ENCODE peak calls at places on chromosome 4, in seven cellular contexts. One of them, this sample, is unnamed.

GRCh38 chr4:13635281-13635799 is 7.8 kb upstream of the BOD1L1 start:
- DNase-seq in spleen: no peak
- DNase-seq in aorta: no peak
- DNase-seq in activated T-cell treated with anti-CD3 and anti-CD28 coated beads for 1 hour: no peak
- DNase-seq in K562: no peak
- DNase-seq in anterior cingulate cortex: no peak
- DNase-seq in naive thymus-derived CD8-positive, alpha-beta T cell: no peak
- DNase-seq in this sample: no peak

GRCh38 chr4:102761478-102761790 is 666 bp upstream of the MANBA start:
- DNase-seq in spleen: no peak
- DNase-seq in aorta: no peak
- DNase-seq in activated T-cell treated with anti-CD3 and anti-CD28 coated beads for 1 hour: peak; percentile 3
- DNase-seq in K562: no peak
- DNase-seq in anterior cingulate cortex: no peak
- DNase-seq in naive thymus-derived CD8-positive, alpha-beta T cell: no peak
- DNase-seq in this sample: no peak

GRCh38 chr4:10891866-10892265 is 207.3 kb upstream of the CLNK start:
- DNase-seq in spleen: no peak
- DNase-seq in aorta: no peak
- DNase-seq in activated T-cell treated with anti-CD3 and anti-CD28 coated beads for 1 hour: no peak
- DNase-seq in K562: no peak
- DNase-seq in anterior cingulate cortex: no peak
- DNase-seq in naive thymus-derived CD8-positive, alpha-beta T cell: no peak
- DNase-seq in this sample: no peak

GRCh38 chr4:7328913-7329638 is 105.7 kb downstream of the PSAPL1 start:
- DNase-seq in spleen: no peak
- DNase-seq in aorta: peak; percentile 92
- DNase-seq in activated T-cell treated with anti-CD3 and anti-CD28 coated beads for 1 hour: no peak
- DNase-seq in K562: no peak
- DNase-seq in anterior cingulate cortex: peak; percentile 76
- DNase-seq in naive thymus-derived CD8-positive, alpha-beta T cell: no peak
- DNase-seq in this sample: peak; percentile 89

GRCh38 chr4:101279377-101279871 is 67.9 kb downstream of the PPP3CA start:
- DNase-seq in spleen: no peak
- DNase-seq in aorta: no peak
- DNase-seq in activated T-cell treated with anti-CD3 and anti-CD28 coated beads for 1 hour: no peak
- DNase-seq in K562: no peak
- DNase-seq in anterior cingulate cortex: no peak
- DNase-seq in naive thymus-derived CD8-positive, alpha-beta T cell: no peak
- DNase-seq in this sample: no peak

GRCh38 chr4:78551420-78552351 is at the start of gene ANXA3:
- DNase-seq in spleen: peak; percentile 89
- DNase-seq in aorta: peak; percentile 75
- DNase-seq in activated T-cell treated with anti-CD3 and anti-CD28 coated beads for 1 hour: no peak
- DNase-seq in K562: peak; percentile 71
- DNase-seq in anterior cingulate cortex: no peak
- DNase-seq in naive thymus-derived CD8-positive, alpha-beta T cell: no peak
- DNase-seq in this sample: peak; percentile 84

GRCh38 chr4:74189331-74190043 is 31.6 kb downstream of the MTHFD2L start:
- DNase-seq in spleen: no peak
- DNase-seq in aorta: no peak
- DNase-seq in activated T-cell treated with anti-CD3 and anti-CD28 coated beads for 1 hour: no peak
- DNase-seq in K562: peak; percentile 48
- DNase-seq in anterior cingulate cortex: no peak
- DNase-seq in naive thymus-derived CD8-positive, alpha-beta T cell: peak; percentile 1
- DNase-seq in this sample: no peak

GRCh38 chr4:184826315-184827266 is 823 bp upstream of the ACSL1 start:
- DNase-seq in spleen: peak; percentile 92
- DNase-seq in aorta: no peak
- DNase-seq in activated T-cell treated with anti-CD3 and anti-CD28 coated beads for 1 hour: peak; percentile 33
- DNase-seq in K562: peak; percentile 46
- DNase-seq in anterior cingulate cortex: no peak
- DNase-seq in naive thymus-derived CD8-positive, alpha-beta T cell: peak; percentile 61
- DNase-seq in this sample: peak; percentile 84

GRCh38 chr4:127601029-127601428 is 31.7 kb upstream of the INTU start:
- DNase-seq in spleen: no peak
- DNase-seq in aorta: no peak
- DNase-seq in activated T-cell treated with anti-CD3 and anti-CD28 coated beads for 1 hour: no peak
- DNase-seq in K562: no peak
- DNase-seq in anterior cingulate cortex: no peak
- DNase-seq in naive thymus-derived CD8-positive, alpha-beta T cell: no peak
- DNase-seq in this sample: no peak

GRCh38 chr4:166003811-166004210 is 130.8 kb downstream of the TLL1 start:
- DNase-seq in spleen: no peak
- DNase-seq in aorta: no peak
- DNase-seq in activated T-cell treated with anti-CD3 and anti-CD28 coated beads for 1 hour: no peak
- DNase-seq in K562: no peak
- DNase-seq in anterior cingulate cortex: no peak
- DNase-seq in naive thymus-derived CD8-positive, alpha-beta T cell: no peak
- DNase-seq in this sample: no peak

GRCh38 chr4:76011700-76012387 is 4.5 kb upstream of the CXCL9 start:
- DNase-seq in spleen: no peak
- DNase-seq in aorta: no peak
- DNase-seq in activated T-cell treated with anti-CD3 and anti-CD28 coated beads for 1 hour: no peak
- DNase-seq in K562: no peak
- DNase-seq in anterior cingulate cortex: no peak
- DNase-seq in naive thymus-derived CD8-positive, alpha-beta T cell: no peak
- DNase-seq in this sample: no peak

GRCh38 chr4:17030543-17030942 is 132.1 kb upstream of the LDB2 start:
- DNase-seq in spleen: no peak
- DNase-seq in aorta: no peak
- DNase-seq in activated T-cell treated with anti-CD3 and anti-CD28 coated beads for 1 hour: no peak
- DNase-seq in K562: no peak
- DNase-seq in anterior cingulate cortex: no peak
- DNase-seq in naive thymus-derived CD8-positive, alpha-beta T cell: no peak
- DNase-seq in this sample: no peak

GRCh38 chr4:24794111-24794860 is 1.1 kb upstream of the SOD3 start:
- DNase-seq in spleen: no peak
- DNase-seq in aorta: peak; percentile 84
- DNase-seq in activated T-cell treated with anti-CD3 and anti-CD28 coated beads for 1 hour: no peak
- DNase-seq in K562: no peak
- DNase-seq in anterior cingulate cortex: no peak
- DNase-seq in naive thymus-derived CD8-positive, alpha-beta T cell: no peak
- DNase-seq in this sample: peak; percentile 81

GRCh38 chr4:87053802-87054767 is 119.3 kb downstream of the AFF1 start:
- DNase-seq in spleen: no peak
- DNase-seq in aorta: no peak
- DNase-seq in activated T-cell treated with anti-CD3 and anti-CD28 coated beads for 1 hour: no peak
- DNase-seq in K562: peak; percentile 68
- DNase-seq in anterior cingulate cortex: no peak
- DNase-seq in naive thymus-derived CD8-positive, alpha-beta T cell: no peak
- DNase-seq in this sample: no peak

GRCh38 chr4:53734584-53735363 is 143.5 kb upstream of the LNX1 start:
- DNase-seq in spleen: no peak
- DNase-seq in aorta: no peak
- DNase-seq in activated T-cell treated with anti-CD3 and anti-CD28 coated beads for 1 hour: no peak
- DNase-seq in K562: no peak
- DNase-seq in anterior cingulate cortex: no peak
- DNase-seq in naive thymus-derived CD8-positive, alpha-beta T cell: no peak
- DNase-seq in this sample: no peak

GRCh38 chr4:37450309-37450708 is 205.8 kb downstream of the NWD2 start:
- DNase-seq in spleen: no peak
- DNase-seq in aorta: no peak
- DNase-seq in activated T-cell treated with anti-CD3 and anti-CD28 coated beads for 1 hour: no peak
- DNase-seq in K562: no peak
- DNase-seq in anterior cingulate cortex: no peak
- DNase-seq in naive thymus-derived CD8-positive, alpha-beta T cell: no peak
- DNase-seq in this sample: no peak

GRCh38 chr4:35934370-35934981 is 309.8 kb downstream of the ARAP2 start:
- DNase-seq in spleen: no peak
- DNase-seq in aorta: no peak
- DNase-seq in activated T-cell treated with anti-CD3 and anti-CD28 coated beads for 1 hour: no peak
- DNase-seq in K562: peak; percentile 4
- DNase-seq in anterior cingulate cortex: no peak
- DNase-seq in naive thymus-derived CD8-positive, alpha-beta T cell: no peak
- DNase-seq in this sample: no peak

GRCh38 chr4:16199132-16199531 is 27.1 kb downstream of the TAPT1 start:
- DNase-seq in spleen: no peak
- DNase-seq in aorta: no peak
- DNase-seq in activated T-cell treated with anti-CD3 and anti-CD28 coated beads for 1 hour: no peak
- DNase-seq in K562: no peak
- DNase-seq in anterior cingulate cortex: no peak
- DNase-seq in naive thymus-derived CD8-positive, alpha-beta T cell: no peak
- DNase-seq in this sample: no peak

GRCh38 chr4:147994076-147994475 is 262.2 kb downstream of the ARHGAP10 start:
- DNase-seq in spleen: no peak
- DNase-seq in aorta: no peak
- DNase-seq in activated T-cell treated with anti-CD3 and anti-CD28 coated beads for 1 hour: no peak
- DNase-seq in K562: no peak
- DNase-seq in anterior cingulate cortex: no peak
- DNase-seq in naive thymus-derived CD8-positive, alpha-beta T cell: no peak
- DNase-seq in this sample: no peak

GRCh38 chr4:39179681-39180080 is 2.6 kb upstream of the WDR19 start:
- DNase-seq in spleen: no peak
- DNase-seq in aorta: no peak
- DNase-seq in activated T-cell treated with anti-CD3 and anti-CD28 coated beads for 1 hour: no peak
- DNase-seq in K562: no peak
- DNase-seq in anterior cingulate cortex: no peak
- DNase-seq in naive thymus-derived CD8-positive, alpha-beta T cell: no peak
- DNase-seq in this sample: no peak

GRCh38 chr4:69518543-69519198 is 23.0 kb upstream of the UGT2B4 start:
- DNase-seq in spleen: no peak
- DNase-seq in aorta: no peak
- DNase-seq in activated T-cell treated with anti-CD3 and anti-CD28 coated beads for 1 hour: no peak
- DNase-seq in K562: no peak
- DNase-seq in anterior cingulate cortex: no peak
- DNase-seq in naive thymus-derived CD8-positive, alpha-beta T cell: no peak
- DNase-seq in this sample: no peak

GRCh38 chr4:25258980-25259578 is 25.2 kb downstream of the PI4K2B start:
- DNase-seq in spleen: no peak
- DNase-seq in aorta: no peak
- DNase-seq in activated T-cell treated with anti-CD3 and anti-CD28 coated beads for 1 hour: no peak
- DNase-seq in K562: no peak
- DNase-seq in anterior cingulate cortex: no peak
- DNase-seq in naive thymus-derived CD8-positive, alpha-beta T cell: no peak
- DNase-seq in this sample: no peak

GRCh38 chr4:100348472-100348871 is 158.2 kb upstream of the DDIT4L start:
- DNase-seq in spleen: no peak
- DNase-seq in aorta: no peak
- DNase-seq in activated T-cell treated with anti-CD3 and anti-CD28 coated beads for 1 hour: no peak
- DNase-seq in K562: no peak
- DNase-seq in anterior cingulate cortex: no peak
- DNase-seq in naive thymus-derived CD8-positive, alpha-beta T cell: no peak
- DNase-seq in this sample: no peak

GRCh38 chr4:128854433-128854832 is 44.9 kb downstream of the JADE1 start:
- DNase-seq in spleen: no peak
- DNase-seq in aorta: no peak
- DNase-seq in activated T-cell treated with anti-CD3 and anti-CD28 coated beads for 1 hour: no peak
- DNase-seq in K562: no peak
- DNase-seq in anterior cingulate cortex: no peak
- DNase-seq in naive thymus-derived CD8-positive, alpha-beta T cell: peak; percentile 6
- DNase-seq in this sample: no peak

GRCh38 chr4:27278615-27279014 is 418.0 kb downstream of the STIM2 start:
- DNase-seq in spleen: no peak
- DNase-seq in aorta: no peak
- DNase-seq in activated T-cell treated with anti-CD3 and anti-CD28 coated beads for 1 hour: no peak
- DNase-seq in K562: peak; percentile 11
- DNase-seq in anterior cingulate cortex: no peak
- DNase-seq in naive thymus-derived CD8-positive, alpha-beta T cell: no peak
- DNase-seq in this sample: no peak

GRCh38 chr4:176193898-176194297 is 1.5 kb downstream of the SPATA4 start:
- DNase-seq in spleen: no peak
- DNase-seq in aorta: no peak
- DNase-seq in activated T-cell treated with anti-CD3 and anti-CD28 coated beads for 1 hour: no peak
- DNase-seq in K562: no peak
- DNase-seq in anterior cingulate cortex: no peak
- DNase-seq in naive thymus-derived CD8-positive, alpha-beta T cell: no peak
- DNase-seq in this sample: no peak

GRCh38 chr4:6692806-6693205 is 872 bp upstream of the S100P start:
- DNase-seq in spleen: no peak
- DNase-seq in aorta: no peak
- DNase-seq in activated T-cell treated with anti-CD3 and anti-CD28 coated beads for 1 hour: no peak
- DNase-seq in K562: no peak
- DNase-seq in anterior cingulate cortex: no peak
- DNase-seq in naive thymus-derived CD8-positive, alpha-beta T cell: no peak
- DNase-seq in this sample: no peak

GRCh38 chr4:146472404-146472803 is 49.3 kb downstream of the SLC10A7 start:
- DNase-seq in spleen: no peak
- DNase-seq in aorta: no peak
- DNase-seq in activated T-cell treated with anti-CD3 and anti-CD28 coated beads for 1 hour: no peak
- DNase-seq in K562: no peak
- DNase-seq in anterior cingulate cortex: no peak
- DNase-seq in naive thymus-derived CD8-positive, alpha-beta T cell: no peak
- DNase-seq in this sample: no peak

GRCh38 chr4:168651374-168651773 is 154.5 kb downstream of the PALLD start:
- DNase-seq in spleen: no peak
- DNase-seq in aorta: no peak
- DNase-seq in activated T-cell treated with anti-CD3 and anti-CD28 coated beads for 1 hour: no peak
- DNase-seq in K562: no peak
- DNase-seq in anterior cingulate cortex: no peak
- DNase-seq in naive thymus-derived CD8-positive, alpha-beta T cell: no peak
- DNase-seq in this sample: no peak

GRCh38 chr4:156729416-156729815 is 242.2 kb downstream of the PDGFC start:
- DNase-seq in spleen: no peak
- DNase-seq in aorta: no peak
- DNase-seq in activated T-cell treated with anti-CD3 and anti-CD28 coated beads for 1 hour: no peak
- DNase-seq in K562: no peak
- DNase-seq in anterior cingulate cortex: no peak
- DNase-seq in naive thymus-derived CD8-positive, alpha-beta T cell: no peak
- DNase-seq in this sample: no peak

GRCh38 chr4:93066746-93067145 is 761.8 kb upstream of the ATOH1 start:
- DNase-seq in spleen: no peak
- DNase-seq in aorta: no peak
- DNase-seq in activated T-cell treated with anti-CD3 and anti-CD28 coated beads for 1 hour: no peak
- DNase-seq in K562: no peak
- DNase-seq in anterior cingulate cortex: no peak
- DNase-seq in naive thymus-derived CD8-positive, alpha-beta T cell: no peak
- DNase-seq in this sample: no peak

GRCh38 chr4:169238445-169238844 is 32.3 kb downstream of the SH3RF1 start:
- DNase-seq in spleen: no peak
- DNase-seq in aorta: no peak
- DNase-seq in activated T-cell treated with anti-CD3 and anti-CD28 coated beads for 1 hour: no peak
- DNase-seq in K562: no peak
- DNase-seq in anterior cingulate cortex: no peak
- DNase-seq in naive thymus-derived CD8-positive, alpha-beta T cell: no peak
- DNase-seq in this sample: no peak

GRCh38 chr4:164224871-164225270 is 529.1 kb upstream of the SMIM31 start:
- DNase-seq in spleen: no peak
- DNase-seq in aorta: no peak
- DNase-seq in activated T-cell treated with anti-CD3 and anti-CD28 coated beads for 1 hour: no peak
- DNase-seq in K562: no peak
- DNase-seq in anterior cingulate cortex: no peak
- DNase-seq in naive thymus-derived CD8-positive, alpha-beta T cell: no peak
- DNase-seq in this sample: no peak

GRCh38 chr4:6884341-6884870 is 25.2 kb upstream of the TBC1D14 start:
- DNase-seq in spleen: no peak
- DNase-seq in aorta: no peak
- DNase-seq in activated T-cell treated with anti-CD3 and anti-CD28 coated beads for 1 hour: no peak
- DNase-seq in K562: no peak
- DNase-seq in anterior cingulate cortex: no peak
- DNase-seq in naive thymus-derived CD8-positive, alpha-beta T cell: no peak
- DNase-seq in this sample: no peak

GRCh38 chr4:186936496-186937375 is 213.1 kb upstream of the FAT1 start:
- DNase-seq in spleen: no peak
- DNase-seq in aorta: no peak
- DNase-seq in activated T-cell treated with anti-CD3 and anti-CD28 coated beads for 1 hour: no peak
- DNase-seq in K562: no peak
- DNase-seq in anterior cingulate cortex: no peak
- DNase-seq in naive thymus-derived CD8-positive, alpha-beta T cell: no peak
- DNase-seq in this sample: no peak

GRCh38 chr4:985123-985830 is 1.6 kb upstream of the IDUA start:
- DNase-seq in spleen: peak; percentile 93
- DNase-seq in aorta: no peak
- DNase-seq in activated T-cell treated with anti-CD3 and anti-CD28 coated beads for 1 hour: peak; percentile 63
- DNase-seq in K562: peak; percentile 91
- DNase-seq in anterior cingulate cortex: no peak
- DNase-seq in naive thymus-derived CD8-positive, alpha-beta T cell: peak; percentile 78
- DNase-seq in this sample: peak; percentile 92

This sample was measured in kidney.